ENCODE peak calls at places on chromosomes 7 and 10, in nine cellular contexts. R is sigmoid colon; J is endothelial cell of umbilical vein; O is fibroblast of lung; B is A549; H is neural progenitor cell; N is SK-N-SH; L is CD14-positive monocyte; G is CD8-positive, alpha-beta T cell. S is an unnamed sample.

GRCh38 chr10:86377797-86378146 is 11.2 kb upstream of the GRID1 start:
- DNase-seq in R (peak; percentile 28), H (no peak), J (no peak), L (no peak), N (no peak), G (peak; percentile 38), O (no peak), B (no peak), S (no peak)

GRCh38 chr7:143456992-143457793 is 13.9 kb downstream of the TAS2R60 start:
- DNase-seq in L (no peak), G (no peak), N (no peak), J (peak; percentile 28), R (no peak), B (no peak), H (no peak), O (peak; percentile 45), S (no peak)

GRCh38 chr7:38054199-38054598 is 123.8 kb upstream of the STARD3NL start:
- DNase-seq in O (no peak), B (no peak), R (no peak), G (no peak), J (no peak), H (no peak), N (no peak), L (no peak), S (no peak)

GRCh38 chr10:14302035-14302434 is 28.7 kb downstream of the FRMD4A start:
- DNase-seq in L (no peak), G (no peak), H (peak; percentile 20), J (peak; percentile 26), O (peak; percentile 31), B (no peak), N (no peak), R (no peak), S (peak; percentile 18)

GRCh38 chr7:91082854-91083495 is 181.3 kb upstream of the FZD1 start:
- DNase-seq in H (no peak), N (peak; percentile 38), B (no peak), L (no peak), J (peak; percentile 41), G (no peak), R (no peak), O (peak; percentile 48), S (peak; percentile 36)

GRCh38 chr10:71374481-71375233 is 22.1 kb upstream of the CDH23 start:
- DNase-seq in L (no peak), H (no peak), J (no peak), G (no peak), N (no peak), O (no peak), R (no peak), B (no peak), S (no peak)

GRCh38 chr7:57868771-57869483 is 418.9 kb downstream of the ZNF716 start:
- DNase-seq in J (no peak), H (no peak), O (no peak), N (peak; percentile 50), R (no peak), B (peak; percentile 0), G (no peak), L (peak; percentile 15), S (no peak)

GRCh38 chr7:134533288-134533771 is 6.0 kb downstream of the AKR1B10 start:
- DNase-seq in R (no peak), L (no peak), G (no peak), H (no peak), N (no peak), J (no peak), B (no peak), O (peak; percentile 29), S (peak; percentile 54)

GRCh38 chr7:73864981-73865711 is 4.2 kb downstream of the TMEM270 start:
- DNase-seq in B (no peak), H (no peak), O (no peak), R (no peak), G (no peak), N (peak; percentile 63), J (no peak), L (no peak), S (no peak)

GRCh38 chr10:114083040-114083439 is 39.4 kb downstream of the ADRB1 start:
- DNase-seq in O (no peak), B (no peak), N (no peak), J (no peak), H (no peak), L (no peak), R (no peak), G (no peak), S (no peak)

GRCh38 chr10:31622993-31623392 is 304.0 kb downstream of the ZEB1 start:
- DNase-seq in L (no peak), B (no peak), R (peak; percentile 69), N (no peak), O (peak; percentile 68), J (no peak), G (no peak), H (no peak), S (no peak)

GRCh38 chr10:31621733-31622132 is 302.7 kb downstream of the ZEB1 start:
- DNase-seq in J (no peak), L (no peak), N (no peak), O (no peak), R (no peak), G (no peak), H (no peak), B (no peak), S (no peak)

GRCh38 chr10:31618541-31619291 is 299.7 kb downstream of the ZEB1 start:
- DNase-seq in L (no peak), H (no peak), J (no peak), N (no peak), G (no peak), O (peak; percentile 95), B (no peak), R (peak; percentile 78), S (no peak)

GRCh38 chr10:31619410-31620095 is 300.5 kb downstream of the ZEB1 start:
- DNase-seq in O (no peak), G (no peak), N (no peak), R (peak; percentile 70), J (no peak), B (no peak), L (no peak), H (no peak), S (no peak)

DNA sequence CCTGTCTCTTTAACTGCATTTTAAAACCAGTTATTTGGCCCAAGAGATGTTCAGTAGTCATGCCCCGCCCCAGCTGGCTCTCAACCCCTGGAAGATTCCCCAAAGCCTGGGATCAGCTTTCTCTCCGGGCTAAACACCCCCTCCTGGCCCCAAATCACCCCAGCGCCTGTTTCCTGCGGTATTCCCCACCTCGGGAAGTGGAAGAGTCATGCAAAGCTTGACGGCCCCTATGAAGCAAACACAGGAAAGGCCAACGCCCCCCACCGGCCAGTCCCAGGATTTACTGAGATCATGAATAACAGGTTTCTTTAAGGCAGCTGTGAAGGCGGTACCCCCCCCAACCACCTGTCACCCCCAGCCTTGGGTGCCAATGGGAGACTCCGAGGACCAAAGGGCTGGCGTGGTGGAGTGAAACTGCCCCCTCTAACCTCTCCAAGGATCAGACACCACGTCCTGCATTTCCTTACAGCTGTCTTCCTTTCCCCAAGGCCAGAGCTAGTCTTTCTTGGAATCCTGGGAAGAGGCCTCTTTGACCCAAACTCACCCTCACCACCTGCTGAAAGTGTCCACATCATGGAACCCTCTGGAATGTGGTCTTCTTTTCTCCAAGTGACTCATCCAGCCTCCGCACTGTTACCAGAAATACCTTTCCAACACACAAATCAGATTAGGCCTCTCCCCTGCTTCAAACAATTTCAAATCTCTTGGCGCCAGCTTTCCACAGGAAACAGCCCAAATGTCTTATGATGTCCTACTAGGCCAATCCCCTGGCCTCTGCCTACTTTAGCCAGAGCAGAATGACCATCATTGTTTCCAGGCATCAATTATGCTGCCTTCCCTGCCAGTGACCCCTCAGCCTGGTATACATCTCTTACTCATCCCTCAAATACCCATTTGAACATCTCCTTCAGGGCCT is 301.5 kb downstream of the ZEB1 start:
- DNase-seq in J (peak; percentile 36), N (no peak), H (peak; percentile 39), G (no peak), R (peak; percentile 89), B (peak; percentile 43), O (peak; percentile 93), L (no peak), S (no peak)
- TF ChIP-seq CTCF in J (peak; percentile 35), N (no peak), H (peak; percentile 49), G (no peak), R (no peak), B (peak; percentile 20), O (peak; percentile 58), L (peak; percentile 28), S (no peak)

GRCh38 chr7:84998665-84999064 is 188.2 kb downstream of the SEMA3D start:
- DNase-seq in H (no peak), R (no peak), O (no peak), B (no peak), J (no peak), N (peak; percentile 12), G (no peak), L (no peak), S (no peak)
- TF ChIP-seq CTCF in H (peak; percentile 30), R (no peak), O (no peak), B (no peak), J (no peak), N (peak; percentile 36), G (no peak), L (no peak), S (no peak)

GRCh38 chr10:72879245-72879644 is 14.3 kb upstream of the OIT3 start:
- DNase-seq in N (no peak), B (no peak), O (no peak), G (no peak), L (no peak), J (no peak), R (no peak), H (no peak), S (no peak)

GRCh38 chr10:72881291-72881690 is 12.2 kb upstream of the OIT3 start:
- DNase-seq in R (no peak), N (no peak), H (no peak), O (no peak), G (no peak), J (no peak), B (no peak), L (no peak), S (no peak)

DNA sequence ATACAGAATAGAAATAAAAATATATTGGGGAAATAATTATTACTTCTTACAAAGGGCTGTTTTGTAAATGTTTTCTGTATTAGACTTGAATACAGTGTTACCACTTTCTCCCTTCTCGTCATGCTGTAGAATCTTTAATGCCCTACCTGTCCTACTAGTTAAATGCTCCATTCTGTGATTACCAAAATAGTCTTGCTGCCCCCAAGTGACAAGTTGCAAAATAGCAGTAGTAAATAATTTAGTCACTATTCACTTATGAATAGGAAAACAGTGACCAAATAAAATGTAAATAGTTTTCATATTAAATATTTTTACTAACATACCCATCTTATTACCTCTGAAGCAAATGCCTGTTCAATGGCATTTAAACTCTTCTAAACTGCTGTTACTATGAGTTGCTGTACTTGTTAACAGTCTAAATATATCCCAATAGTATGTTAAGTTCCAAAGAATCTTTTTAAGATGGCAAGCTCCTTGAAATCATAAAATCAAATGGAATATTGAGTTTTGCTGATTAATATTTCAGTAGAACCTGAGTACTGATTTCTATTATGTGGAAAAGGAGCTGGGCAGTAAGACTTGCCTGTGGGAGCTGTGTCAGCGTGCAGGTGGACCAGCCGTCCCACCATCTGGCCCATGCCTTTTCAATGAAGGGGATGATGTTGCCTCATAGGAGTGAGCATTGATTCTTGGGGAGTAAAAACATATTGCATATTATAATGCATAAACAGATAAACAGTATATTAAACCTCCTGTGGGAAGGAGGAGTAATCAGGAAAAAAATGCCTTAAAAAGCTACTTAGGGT is 18.1 kb upstream of the OIT3 start:
- DNase-seq in H (peak; percentile 31), L (no peak), G (no peak), N (peak; percentile 25), O (peak; percentile 22), R (no peak), B (peak; percentile 31), J (peak; percentile 66), S (peak; percentile 51)
- TF ChIP-seq CTCF in H (peak; percentile 65), L (peak; percentile 31), G (peak; percentile 40), N (peak; percentile 66), O (peak; percentile 33), R (no peak), B (peak; percentile 75), J (peak; percentile 13), S (peak; percentile 38)

GRCh38 chr10:19713800-19714525 is 102.3 kb upstream of the PLXDC2 start:
- DNase-seq in G (no peak), B (no peak), L (no peak), J (no peak), R (no peak), H (peak; percentile 4), O (no peak), N (no peak), S (no peak)
- TF ChIP-seq CTCF in G (no peak), B (no peak), L (no peak), J (no peak), R (no peak), H (no peak), O (peak; percentile 27), N (no peak), S (no peak)